ENCODE peak calls at places on chromosomes 5 and 9, in five cellular contexts. U, K, F, Z and J are unnamed samples.

GRCh38 chr5:39584921-39585320 is 160.1 kb upstream of the DAB2 start:
- DNase-seq in K (no peak), Z (no peak), U (no peak), F (no peak), J (no peak)

GRCh38 chr5:100043475-100043874 is 491.7 kb upstream of the FAM174A start:
- DNase-seq in K (no peak), Z (no peak), F (no peak), U (no peak), J (no peak)

GRCh38 chr5:86565197-86565789 is 52.4 kb upstream of the COX7C start:
- DNase-seq in F (no peak), U (no peak), Z (no peak), K (no peak), J (no peak)

GRCh38 chr5:174186096-174186495 is 140.6 kb downstream of the NSG2 start:
- DNase-seq in U (no peak), F (no peak), Z (no peak), K (no peak), J (no peak)

GRCh38 chr5:168486136-168486879 is at the start of gene RARS1:
- DNase-seq in Z (peak; percentile 97), K (peak; percentile 92), U (peak; percentile 97), F (peak; percentile 94), J (peak; percentile 86)

GRCh38 chr5:34857161-34857560 is 18.2 kb downstream of the TTC23L start:
- DNase-seq in K (no peak), U (no peak), Z (no peak), F (no peak), J (no peak)

GRCh38 chr9:126502417-126503332 is 111.1 kb upstream of the LMX1B start:
- DNase-seq in U (no peak), Z (peak; percentile 49), F (no peak), K (no peak), J (no peak)

GRCh38 chr5:159113405-159113804 is 13.7 kb upstream of the EBF1 start:
- DNase-seq in U (no peak), F (no peak), K (no peak), Z (no peak), J (no peak)

GRCh38 chr5:180289433-180289832 is 2.5 kb downstream of the MAPK9 start:
- DNase-seq in U (no peak), Z (no peak), F (no peak), K (no peak), J (peak; percentile 79)

GRCh38 chr5:55577353-55578060 is 42.7 kb upstream of the PLPP1 start:
- DNase-seq in F (no peak), Z (no peak), K (no peak), U (no peak), J (peak; percentile 78)

GRCh38 chr5:54616031-54616430 is 98.5 kb downstream of the SNX18 start:
- DNase-seq in U (no peak), K (no peak), F (no peak), Z (no peak), J (peak; percentile 59)

GRCh38 chr5:104189031-104189430 is 626.4 kb upstream of the NUDT12 start:
- DNase-seq in U (no peak), K (no peak), F (no peak), Z (no peak), J (peak; percentile 70)

GRCh38 chr5:16550316-16550952 is 66.4 kb downstream of the RETREG1 start:
- DNase-seq in Z (peak; percentile 68), F (peak; percentile 75), U (peak; percentile 81), K (peak; percentile 18), J (peak; percentile 56)

GRCh38 chr5:167889276-167889675 is 402.2 kb upstream of the WWC1 start:
- DNase-seq in F (no peak), Z (no peak), K (no peak), U (no peak), J (no peak)

DNA sequence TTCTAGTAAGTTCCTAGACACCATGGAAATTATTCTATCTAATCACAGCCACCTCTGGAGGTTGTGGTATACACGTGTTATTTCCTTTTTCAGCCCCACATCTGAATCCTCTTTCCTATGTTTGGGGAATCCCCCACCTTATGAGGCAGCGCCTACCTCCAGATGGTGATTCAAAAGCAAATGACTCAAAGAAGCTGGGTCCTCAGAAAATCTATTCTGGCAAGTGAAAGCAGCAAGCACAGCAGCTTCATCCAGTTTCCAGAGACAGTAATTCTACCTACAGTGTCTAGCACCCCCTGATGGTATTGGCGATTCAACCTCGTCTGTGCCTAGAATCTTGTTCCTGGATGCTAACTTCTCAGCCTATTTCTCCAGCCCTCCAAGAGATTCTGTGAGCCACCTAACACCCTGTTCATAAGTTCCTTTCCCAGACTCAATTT is 43.0 kb downstream of the STRBP start:
- DNase-seq in K (no peak), U (peak; percentile 27), F (peak; percentile 96), Z (peak; percentile 70), J (peak; percentile 91)
- TF ChIP-seq CTCF in K (peak; percentile 53), U (no peak), F (peak; percentile 82), Z (peak; percentile 62), J (peak; percentile 69)

GRCh38 chr5:120466337-120467006 is 2.4 kb downstream of the PRR16 start:
- DNase-seq in Z (no peak), K (no peak), U (no peak), F (no peak), J (no peak)

GRCh38 chr5:120465281-120465961 is 1.3 kb downstream of the PRR16 start:
- DNase-seq in F (no peak), Z (peak; percentile 73), U (no peak), K (peak; percentile 18), J (no peak)

GRCh38 chr5:120463026-120463770 is 902 bp upstream of the PRR16 start:
- DNase-seq in K (no peak), Z (peak; percentile 45), F (no peak), U (no peak), J (no peak)

GRCh38 chr5:120464627-120465280 is 654 bp downstream of the PRR16 start:
- DNase-seq in U (peak; percentile 34), F (no peak), K (peak; percentile 9), Z (peak; percentile 41), J (no peak)

DNA sequence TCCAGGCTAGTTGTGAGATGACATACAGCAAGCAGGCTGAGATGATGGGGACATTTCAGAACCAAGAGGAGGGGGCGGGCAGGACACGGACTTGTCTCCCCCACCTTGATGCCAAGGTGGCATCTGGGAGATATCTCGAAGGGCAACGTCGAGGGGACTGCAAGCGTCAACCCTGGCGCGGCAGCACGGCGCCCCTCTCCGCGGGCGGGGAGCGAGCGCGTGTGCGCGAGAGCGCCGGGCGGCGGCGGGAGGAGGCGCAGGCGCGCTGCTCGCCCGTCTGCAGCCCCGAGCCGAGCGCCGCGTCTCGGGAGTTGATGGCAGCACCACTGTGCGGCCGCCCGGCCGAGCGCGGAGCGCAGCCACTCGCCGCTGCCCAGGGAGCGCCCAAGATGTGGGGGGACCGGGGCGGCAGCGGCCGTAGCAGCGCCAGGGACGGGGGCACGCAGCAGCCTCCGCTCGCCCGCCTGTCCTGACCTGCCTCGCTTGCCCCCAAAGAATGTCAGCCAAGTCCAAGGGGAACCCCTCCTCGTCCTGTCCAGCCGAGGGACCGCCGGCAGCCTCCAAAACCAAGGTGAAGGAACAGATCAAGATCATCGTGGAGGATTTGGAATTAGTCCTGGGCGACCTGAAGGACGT is at the start of gene PRR16:
- DNase-seq in F (peak; percentile 68), K (peak; percentile 43), U (peak; percentile 80), Z (peak; percentile 89), J (peak; percentile 13)
- TF ChIP-seq CTCF in F (peak; percentile 14), K (peak; percentile 43), U (peak; percentile 13), Z (peak; percentile 37), J (peak; percentile 14)

GRCh38 chr5:144684899-144685298 is 514.2 kb downstream of the KCTD16 start:
- DNase-seq in F (no peak), U (no peak), Z (no peak), K (no peak), J (no peak)

GRCh38 chr5:144680711-144681110 is 510.0 kb downstream of the KCTD16 start:
- DNase-seq in F (no peak), K (no peak), U (no peak), Z (no peak), J (no peak)
- TF ChIP-seq CTCF in F (no peak), K (no peak), U (no peak), Z (no peak), J (no peak)

DNA sequence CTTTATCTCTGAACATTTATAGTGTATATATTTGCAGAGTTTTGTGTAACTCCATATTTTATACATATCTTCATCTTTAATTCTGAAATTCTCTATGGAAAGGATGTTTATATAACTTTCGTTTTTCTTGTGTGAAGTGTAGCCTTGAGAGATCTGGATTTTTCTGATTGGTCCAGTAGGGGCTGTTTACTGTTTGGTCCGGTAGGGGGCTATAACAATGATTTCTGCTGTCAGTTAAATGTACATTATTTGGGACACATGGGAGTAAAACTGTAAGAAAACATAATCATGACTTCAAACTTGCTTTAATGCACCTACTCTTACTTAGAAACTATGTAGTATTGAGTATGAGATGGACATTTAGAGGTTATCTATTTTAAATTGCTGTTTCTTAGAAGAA is 527.1 kb upstream of the ARRDC3 start:
- DNase-seq in K (no peak), F (no peak), U (no peak), Z (no peak), J (no peak)
- TF ChIP-seq CTCF in K (no peak), F (peak; percentile 11), U (no peak), Z (no peak), J (no peak)

GRCh38 chr9:95341262-95342011 is 23.9 kb upstream of the FANCC start:
- DNase-seq in K (no peak), U (peak; percentile 24), F (no peak), Z (peak; percentile 27), J (peak; percentile 13)
- TF ChIP-seq CTCF in K (peak; percentile 16), U (no peak), F (no peak), Z (peak; percentile 31), J (peak; percentile 16)

GRCh38 chr5:10866913-10867312 is 105.9 kb upstream of the DAP start:
- DNase-seq in F (no peak), Z (peak; percentile 33), K (no peak), U (no peak), J (no peak)
- TF ChIP-seq CTCF in F (no peak), Z (peak; percentile 53), K (no peak), U (no peak), J (no peak)

DNA sequence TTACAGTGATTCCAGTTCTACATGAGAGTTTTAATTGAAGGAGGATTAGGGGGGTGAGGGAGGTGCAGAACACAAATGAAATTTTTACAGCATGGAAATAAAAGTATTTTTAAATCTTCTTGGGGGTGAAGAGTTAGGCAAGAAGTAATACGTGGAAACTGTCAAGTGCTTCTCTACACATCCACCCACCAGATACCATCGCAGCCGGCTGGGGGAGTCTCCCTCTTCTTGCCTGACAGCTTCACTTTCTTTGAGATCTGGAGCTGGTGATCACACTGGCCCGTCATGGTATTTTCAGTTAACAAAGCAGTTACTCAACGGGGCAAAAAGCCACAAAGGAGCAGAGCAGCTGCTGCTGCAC is 2.6 kb upstream of the NR4A3 start:
- DNase-seq in F (no peak), Z (no peak), U (no peak), K (no peak), J (no peak)
- TF ChIP-seq CTCF in F (no peak), Z (no peak), U (no peak), K (no peak), J (no peak)